ENCODE peak calls at places on chromosomes 4 and X, in seven cellular contexts. V is spleen, L is dorsolateral prefrontal cortex, D is fibroblast of mammary gland, G is epithelial cell of esophagus, J is tibial nerve, Q is brain microvascular endothelial cell. O is an unnamed sample.

GRCh38 chr4:159368320-159368719 is 265.4 kb downstream of the RAPGEF2 start:
- DNase-seq in V (no peak), L (no peak), D (no peak), G (no peak), J (no peak), Q (no peak), O (no peak)

GRCh38 chrX:45454235-45454634 is 253.6 kb upstream of the DIPK2B start:
- DNase-seq in V (no peak), L (no peak), D (no peak), G (no peak), J (no peak), Q (no peak), O (no peak)

GRCh38 chr4:8342651-8343050 is 73.1 kb downstream of the HTRA3 start:
- DNase-seq in V (no peak), L (no peak), D (no peak), G (no peak), J (no peak), Q (no peak), O (no peak)

GRCh38 chr4:182555997-182556418 is 312.8 kb downstream of the TENM3 start:
- DNase-seq in V (no peak), L (no peak), D (peak; percentile 73), G (peak; percentile 79), J (no peak), Q (peak; percentile 70), O (no peak)

GRCh38 chr4:38529189-38530115 is 134.5 kb upstream of the KLF3 start:
- DNase-seq in V (peak; percentile 88), L (no peak), D (no peak), G (peak; percentile 43), J (no peak), Q (no peak), O (no peak)

GRCh38 chr4:125316391-125316780 is 1.6 kb downstream of the FAT4 start:
- DNase-seq in V (peak; percentile 78), L (peak; percentile 24), D (no peak), G (peak; percentile 77), J (peak; percentile 25), Q (no peak), O (peak; percentile 39)

GRCh38 chrX:22365460-22365859 is 92.7 kb downstream of the CBLL2 start:
- DNase-seq in V (no peak), L (no peak), D (peak; percentile 94), G (peak; percentile 96), J (no peak), Q (peak; percentile 80), O (no peak)

GRCh38 chr4:164706675-164707074 is 47.3 kb upstream of the SMIM31 start:
- DNase-seq in V (no peak), L (no peak), D (no peak), G (no peak), J (no peak), Q (no peak), O (no peak)

GRCh38 chr4:147843162-147843561 is 111.3 kb downstream of the ARHGAP10 start:
- DNase-seq in V (no peak), L (no peak), D (no peak), G (peak; percentile 32), J (no peak), Q (no peak), O (no peak)
- TF ChIP-seq CTCF in V (no peak), L (no peak), D (no peak), G (peak; percentile 39), J (no peak), Q (peak; percentile 33), O (no peak)

GRCh38 chr4:86791126-86791525 is 58.1 kb downstream of the SLC10A6 start:
- DNase-seq in V (no peak), L (no peak), D (no peak), G (no peak), J (no peak), Q (no peak), O (no peak)
- TF ChIP-seq CTCF in V (no peak), L (no peak), D (no peak), G (no peak), J (no peak), Q (peak; percentile 11), O (no peak)

GRCh38 chr4:148852092-148852699 is 410.0 kb upstream of the NR3C2 start:
- DNase-seq in V (no peak), L (no peak), D (no peak), G (peak; percentile 15), J (no peak), Q (no peak), O (no peak)
- TF ChIP-seq CTCF in V (no peak), L (no peak), D (no peak), G (no peak), J (no peak), Q (no peak), O (no peak)

GRCh38 chr4:26132858-26133257 is 188.0 kb upstream of the RBPJ start:
- DNase-seq in V (no peak), L (no peak), D (no peak), G (no peak), J (no peak), Q (no peak), O (no peak)
- TF ChIP-seq CTCF in V (no peak), L (no peak), D (no peak), G (peak; percentile 25), J (no peak), Q (peak; percentile 6), O (no peak)

GRCh38 chr4:142383800-142384470 is 462.2 kb downstream of the INPP4B start:
- DNase-seq in V (no peak), L (no peak), D (no peak), G (peak; percentile 85), J (no peak), Q (no peak), O (no peak)

GRCh38 chr4:142383354-142383753 is 462.7 kb downstream of the INPP4B start:
- DNase-seq in V (no peak), L (no peak), D (no peak), G (no peak), J (no peak), Q (no peak), O (no peak)

GRCh38 chr4:142386450-142386849 is 459.7 kb downstream of the INPP4B start:
- DNase-seq in V (no peak), L (no peak), D (no peak), G (no peak), J (no peak), Q (no peak), O (no peak)
- TF ChIP-seq CTCF in V (no peak), L (no peak), D (no peak), G (no peak), J (no peak), Q (no peak), O (no peak)

GRCh38 chr4:52037730-52038108 is 380 bp downstream of the SGCB start:
- DNase-seq in V (no peak), L (peak; percentile 41), D (peak; percentile 46), G (no peak), J (no peak), Q (no peak), O (peak; percentile 24)

GRCh38 chr4:52036875-52037274 is 1.2 kb downstream of the SGCB start:
- DNase-seq in V (no peak), L (no peak), D (peak; percentile 41), G (no peak), J (no peak), Q (no peak), O (no peak)

GRCh38 chr4:52035190-52035589 is 2.9 kb downstream of the SGCB start:
- DNase-seq in V (no peak), L (no peak), D (no peak), G (no peak), J (no peak), Q (no peak), O (no peak)

GRCh38 chr4:52038109-52038912 is at the start of gene SGCB:
- DNase-seq in V (peak; percentile 90), L (peak; percentile 66), D (peak; percentile 31), G (peak; percentile 65), J (peak; percentile 35), Q (no peak), O (peak; percentile 45)
- TF ChIP-seq CTCF in V (no peak), L (no peak), D (no peak), G (no peak), J (no peak), Q (no peak), O (no peak)

GRCh38 chrX:9566150-9566621 is 101.3 kb downstream of the TBL1X start:
- DNase-seq in V (no peak), L (no peak), D (peak; percentile 87), G (peak; percentile 81), J (peak; percentile 38), Q (peak; percentile 85), O (no peak)
- TF ChIP-seq CTCF in V (no peak), L (no peak), D (no peak), G (no peak), J (no peak), Q (no peak), O (no peak)

GRCh38 chr4:161252520-161253141 is 911.2 kb downstream of the FSTL5 start:
- DNase-seq in V (no peak), L (no peak), D (peak; percentile 1), G (peak; percentile 55), J (no peak), Q (no peak), O (no peak)
- TF ChIP-seq CTCF in V (peak; percentile 56), L (peak; percentile 50), D (peak; percentile 43), G (peak; percentile 82), J (peak; percentile 33), Q (peak; percentile 54), O (peak; percentile 47)

DNA sequence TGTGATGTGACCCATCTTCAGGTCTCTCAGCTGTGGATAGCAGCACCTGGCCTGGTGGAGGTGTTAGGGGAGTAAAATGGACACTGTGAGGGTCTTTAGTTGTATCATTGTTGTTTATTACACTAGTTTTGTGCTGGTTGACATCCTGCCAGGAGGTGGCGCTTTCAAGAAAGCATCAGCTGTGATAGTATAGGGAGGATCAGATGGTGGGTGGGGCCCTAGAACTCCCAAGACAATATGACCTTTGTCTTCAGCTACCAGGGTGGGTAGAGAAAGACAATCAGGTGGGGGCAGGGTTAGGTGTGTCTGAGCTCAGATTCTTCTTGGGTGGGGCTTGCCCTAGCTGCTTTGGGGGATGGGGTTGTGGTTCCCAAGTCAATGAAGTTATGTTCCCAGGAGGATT is 162.8 kb downstream of the PPP1R2C start:
- DNase-seq in V (no peak), L (no peak), D (peak; percentile 4), G (peak; percentile 14), J (no peak), Q (no peak), O (no peak)
- TF ChIP-seq CTCF in V (no peak), L (no peak), D (peak; percentile 11), G (no peak), J (no peak), Q (peak; percentile 12), O (no peak)